ENCODE peak calls at places on chromosomes 16 and 17, in five cellular contexts. R, D, S, T and C are unnamed samples.

GRCh38 chr16:77212736-77213541 is 13.7 kb downstream of the SYCE1L start:
- DNase-seq in D (no peak), T (no peak), R (peak; percentile 78), S (peak; percentile 83), C (peak; percentile 92)

GRCh38 chr17:58278661-58279015 is 2.1 kb downstream of the MPO start:
- DNase-seq in T (no peak), R (no peak), S (peak; percentile 8), D (no peak), C (no peak)

GRCh38 chr16:73329363-73330306 is 281.7 kb upstream of the ZFHX3 start:
- DNase-seq in T (peak; percentile 8), R (no peak), D (no peak), S (no peak), C (no peak)

GRCh38 chr16:75002474-75002873 is 3.6 kb downstream of the ZNRF1 start:
- DNase-seq in T (peak; percentile 28), S (no peak), D (no peak), R (no peak), C (no peak)

GRCh38 chr16:53429221-53429943 is 4.9 kb upstream of the RBL2 start:
- DNase-seq in S (no peak), R (no peak), D (peak; percentile 79), T (no peak), C (no peak)

GRCh38 chr17:79001190-79002020 is 8.2 kb downstream of the CANT1 start:
- DNase-seq in S (no peak), R (no peak), T (no peak), D (no peak), C (no peak)

GRCh38 chr16:29317269-29317668 is 89.2 kb downstream of the NPIPB11 start:
- DNase-seq in T (no peak), S (no peak), R (no peak), D (no peak), C (no peak)

GRCh38 chr17:64166876-64167275 is 36.9 kb upstream of the ERN1 start:
- DNase-seq in T (no peak), S (no peak), R (no peak), D (no peak), C (no peak)

GRCh38 chr17:48907713-48908046 is 527 bp upstream of the UBE2Z start:
- DNase-seq in R (no peak), T (no peak), S (no peak), D (peak; percentile 64), C (no peak)

GRCh38 chr17:3768786-3769185 is 32.2 kb downstream of the ITGAE start:
- DNase-seq in S (no peak), D (no peak), R (no peak), T (no peak), C (no peak)

GRCh38 chr17:3768341-3768740 is 32.6 kb downstream of the ITGAE start:
- DNase-seq in S (no peak), T (no peak), D (no peak), R (no peak), C (no peak)

GRCh38 chr17:3771140-3771539 is 29.8 kb downstream of the ITGAE start:
- DNase-seq in D (no peak), T (no peak), S (no peak), R (no peak), C (no peak)

GRCh38 chr17:3772764-3773163 is 28.2 kb downstream of the ITGAE start:
- DNase-seq in D (no peak), S (no peak), T (peak; percentile 69), R (no peak), C (no peak)

DNA sequence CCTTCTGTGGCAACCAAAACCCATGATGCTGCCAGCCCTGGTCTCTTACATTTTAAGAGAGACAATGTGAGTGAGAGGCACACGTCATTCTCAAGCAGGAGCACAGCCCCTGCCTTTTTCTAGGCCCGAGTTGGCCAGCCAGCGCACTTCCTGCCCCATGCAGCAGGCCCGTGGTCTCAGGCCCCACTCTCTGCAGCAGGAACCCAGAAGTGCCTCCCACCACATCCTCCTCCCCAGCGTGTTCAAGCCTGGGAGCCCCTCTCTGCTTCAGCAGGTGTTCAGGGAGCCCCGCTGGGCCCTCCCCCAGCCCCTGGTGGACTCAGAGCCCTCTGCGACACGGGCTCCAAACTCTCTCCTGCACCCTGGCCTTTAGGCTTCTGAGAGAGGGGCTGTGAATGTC is 30.5 kb downstream of the ITGAE start:
- DNase-seq in T (no peak), R (no peak), D (no peak), S (no peak), C (no peak)
- TF ChIP-seq RFX5 in T (no peak), R (no peak), D (no peak), S (no peak), C (no peak)

DNA sequence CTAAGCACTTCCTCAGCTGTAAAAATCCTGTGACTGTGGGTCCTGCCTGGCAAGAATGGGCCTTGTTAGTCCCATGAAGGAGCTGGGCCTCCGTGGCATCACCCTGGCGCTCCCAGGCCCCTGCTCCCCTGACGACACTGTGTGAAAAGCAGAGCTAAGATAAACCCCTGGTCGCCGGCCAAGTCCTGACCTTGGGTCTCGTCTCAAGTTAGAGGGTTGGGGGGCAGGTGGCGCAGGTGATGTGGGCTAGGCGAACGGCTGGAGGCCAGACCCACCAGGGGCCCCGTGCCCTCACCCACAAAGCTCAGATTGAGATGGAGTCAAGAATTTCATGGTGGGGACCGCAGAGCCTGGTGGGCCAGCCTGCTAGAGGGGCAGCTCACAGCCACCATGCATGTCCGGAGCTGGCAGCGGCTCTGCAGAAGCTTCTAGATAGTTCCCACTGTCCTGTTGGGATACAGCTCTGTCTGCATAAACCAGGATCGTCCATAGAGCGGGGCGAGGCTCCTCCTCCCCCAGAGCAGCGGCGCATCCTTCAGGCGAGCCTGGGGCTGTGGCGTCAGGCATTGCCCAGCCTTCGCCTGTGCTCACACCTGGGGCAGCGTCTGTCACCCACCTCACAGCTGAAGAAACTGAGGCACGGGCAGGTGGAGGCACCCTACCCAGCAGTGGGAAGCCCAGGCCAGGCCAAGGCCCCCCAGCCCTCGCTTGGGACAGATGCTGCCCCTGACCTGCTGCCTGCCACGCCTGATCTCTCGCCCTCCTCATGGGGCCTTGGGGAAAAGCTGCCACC is 12.0 kb downstream of the CYBC1 start:
- DNase-seq in S (no peak), R (no peak), T (no peak), D (no peak), C (no peak)
- TF ChIP-seq MAFK in S (no peak), R (no peak), T (no peak), D (no peak), C (no peak)

DNA sequence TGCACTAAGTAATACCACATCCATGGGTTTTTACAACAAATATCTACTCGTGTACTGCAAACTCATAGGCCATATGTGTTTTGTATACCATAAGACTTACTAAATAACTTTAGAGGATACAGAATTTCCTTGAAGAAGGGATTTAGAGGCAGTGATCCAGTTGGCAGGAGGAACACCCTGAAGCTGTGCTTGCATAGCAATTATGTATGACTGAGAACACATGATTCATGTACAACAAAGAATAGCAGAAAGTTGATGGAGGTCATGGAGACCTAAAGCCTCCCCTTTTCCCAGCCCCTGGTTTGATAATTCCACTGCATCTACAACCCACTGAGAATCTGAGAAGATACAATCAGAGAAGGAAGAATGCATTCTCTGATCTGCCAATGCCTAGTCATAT is 83.8 kb upstream of the PMFBP1 start:
- DNase-seq in S (no peak), D (no peak), T (no peak), R (no peak), C (no peak)
- TF ChIP-seq RFX5 in S (no peak), D (no peak), T (no peak), R (no peak), C (no peak)

GRCh38 chr17:74860229-74860998 is 729 bp upstream of the GRIN2C start:
- DNase-seq in D (no peak), R (no peak), S (no peak), T (no peak), C (no peak)

GRCh38 chr17:74862108-74862901 is 2.6 kb upstream of the GRIN2C start:
- DNase-seq in D (peak; percentile 9), T (peak; percentile 59), R (peak; percentile 79), S (peak; percentile 65), C (no peak)

GRCh38 chr17:74862919-74863318 is 3.2 kb upstream of the GRIN2C start:
- DNase-seq in D (no peak), R (no peak), S (no peak), T (no peak), C (no peak)

GRCh38 chr17:74860999-74861553 is 1.4 kb upstream of the GRIN2C start:
- DNase-seq in R (no peak), T (no peak), D (no peak), S (no peak), C (no peak)

DNA sequence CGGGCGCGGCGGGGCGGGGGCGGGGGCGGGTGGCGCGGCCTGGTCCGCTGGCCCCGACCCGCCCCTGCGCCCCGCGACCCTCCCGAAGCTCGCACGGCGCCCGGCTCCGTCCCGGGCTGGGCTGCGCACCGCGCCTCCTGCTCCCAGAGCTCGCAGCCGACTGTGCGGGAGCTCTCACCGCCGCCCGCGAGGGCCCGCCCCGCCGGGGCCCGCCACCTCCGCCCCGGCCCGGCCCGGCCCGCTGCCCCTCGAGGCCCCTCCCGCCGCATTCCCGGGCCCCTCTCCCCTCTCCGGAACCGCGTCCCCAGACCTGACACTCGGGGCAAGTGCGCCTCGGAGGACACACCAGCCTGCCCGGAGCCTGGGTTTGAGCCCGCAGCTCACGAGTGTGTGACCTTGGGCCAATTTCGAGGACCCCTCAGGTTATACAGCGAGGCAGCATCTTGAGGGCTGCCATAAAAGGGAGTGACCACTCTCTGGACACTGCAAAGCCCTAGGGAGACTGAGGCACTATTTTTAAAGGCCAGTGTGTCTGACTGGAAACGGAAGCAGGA is 1.9 kb upstream of the GRIN2C start:
- DNase-seq in T (no peak), S (peak; percentile 36), R (no peak), D (no peak), C (peak; percentile 69)
- TF ChIP-seq MAFK in T (no peak), S (no peak), R (no peak), D (no peak), C (no peak)

GRCh38 chr17:20074001-20074400 is 64.8 kb downstream of the SPECC1 start:
- DNase-seq in D (no peak), S (no peak), T (no peak), R (no peak), C (no peak)
- TF ChIP-seq RFX5 in D (no peak), S (no peak), T (no peak), R (no peak), C (no peak)